ENCODE peak calls at places on chromosomes 3 and 15, in eight cellular contexts. S is brain pericyte; H is stomach; C is GM12865; F is fibroblast of gingiva; K is HS-5; N is activated CD8-positive, alpha-beta memory T cell treated with anti-CD3 and anti-CD28 coated beads, Interleukin-2, amount 50 U/mL, for 4 hours; Y is activated naive CD8-positive, alpha-beta T cell treated with anti-CD3 and anti-CD28 coated beads, Interleukin-2, amount 10 ng/mL, durations not matched to agents 7 days and 5 days. R is an unnamed sample.

GRCh38 chr3:160376681-160377080 is 22.3 kb downstream of the IFT80 start:
- DNase-seq in F (peak), H (no peak), Y (no peak), C (no peak), N (no peak), K (no peak), S (no peak), R (no peak)

GRCh38 chr3:4826237-4827100 is 152.8 kb upstream of the BHLHE40 start:
- DNase-seq in N (no peak), K (no peak), Y (no peak), F (peak), C (no peak), H (peak), S (no peak), R (no peak)

GRCh38 chr15:30030350-30030749 is 52.4 kb upstream of the GOLGA8J start:
- DNase-seq in C (no peak), N (no peak), K (no peak), F (no peak), S (no peak), Y (no peak), H (no peak), R (no peak)

GRCh38 chr3:179706233-179706632 is 53.4 kb downstream of the USP13 start:
- DNase-seq in K (no peak), C (no peak), H (no peak), S (no peak), Y (no peak), N (no peak), F (peak), R (no peak)

GRCh38 chr3:158808697-158809096 is 6.8 kb downstream of the MFSD1 start:
- DNase-seq in K (peak), C (no peak), F (no peak), N (no peak), Y (no peak), H (no peak), S (no peak), R (no peak)

GRCh38 chr3:176916777-176917176 is 280.5 kb downstream of the TBL1XR1 start:
- DNase-seq in H (peak), C (no peak), K (no peak), S (no peak), N (no peak), Y (no peak), F (no peak), R (no peak)

GRCh38 chr3:195356151-195357086 is 85.5 kb upstream of the XXYLT1 start:
- DNase-seq in Y (no peak), F (no peak), S (no peak), C (no peak), K (no peak), H (no peak), N (no peak), R (no peak)

GRCh38 chr15:71136159-71137137 is 21.2 kb downstream of the THSD4 start:
- DNase-seq in S (no peak), F (peak), Y (no peak), N (no peak), K (peak), C (no peak), H (no peak), R (no peak)

GRCh38 chr15:76684002-76684401 is 221.1 kb downstream of the SCAPER start:
- DNase-seq in N (no peak), K (no peak), S (no peak), Y (no peak), F (no peak), H (no peak), C (no peak), R (no peak)

GRCh38 chr15:70234256-70234965 is 136.7 kb upstream of the TLE3 start:
- DNase-seq in S (no peak), K (peak), H (no peak), C (no peak), Y (no peak), F (peak), N (no peak), R (peak)

GRCh38 chr3:50599716-50600118 is 11.9 kb downstream of the CISH start:
- DNase-seq in F (no peak), Y (no peak), C (no peak), S (no peak), H (no peak), N (no peak), K (no peak), R (no peak)

GRCh38 chr3:43348852-43349574 is 62.7 kb downstream of the SNRK start:
- DNase-seq in N (no peak), Y (no peak), K (no peak), C (no peak), S (no peak), F (no peak), H (no peak), R (no peak)

GRCh38 chr3:52723935-52724334 is 18.0 kb downstream of the SPCS1 start:
- DNase-seq in F (no peak), C (no peak), H (no peak), K (no peak), Y (no peak), S (no peak), N (no peak), R (no peak)

GRCh38 chr15:67917037-67917436 is 77.2 kb upstream of the RNU6-1 start:
- DNase-seq in C (no peak), Y (no peak), N (no peak), K (no peak), H (no peak), F (no peak), S (no peak), R (no peak)

GRCh38 chr3:61847784-61848462 is 286.6 kb downstream of the PTPRG start:
- DNase-seq in C (no peak), Y (no peak), F (peak), N (no peak), K (no peak), S (no peak), H (peak), R (no peak)

GRCh38 chr3:170975283-170976189 is 51.0 kb downstream of the SLC2A2 start:
- DNase-seq in S (no peak), K (no peak), N (no peak), H (no peak), F (no peak), C (no peak), Y (no peak), R (no peak)

GRCh38 chr3:46489875-46490274 is 7.9 kb upstream of the RTP3 start:
- DNase-seq in S (no peak), K (no peak), N (no peak), Y (no peak), H (no peak), C (no peak), F (peak), R (no peak)

GRCh38 chr3:64244011-64244942 is 19.0 kb upstream of the PRICKLE2 start:
- DNase-seq in Y (no peak), C (peak), S (no peak), N (no peak), F (no peak), K (no peak), H (no peak), R (no peak)

GRCh38 chr3:15976524-15976923 is 178.7 kb upstream of the ANKRD28 start:
- DNase-seq in C (no peak), Y (no peak), K (no peak), H (no peak), N (no peak), F (no peak), S (no peak), R (no peak)

GRCh38 chr15:82570721-82571519 is 30.7 kb upstream of the RPS17 start:
- DNase-seq in S (no peak), N (no peak), Y (no peak), K (no peak), H (no peak), C (no peak), F (no peak), R (no peak)

GRCh38 chr3:187684880-187685279 is 14.7 kb upstream of the SST start:
- DNase-seq in S (no peak), F (no peak), C (no peak), K (peak), N (no peak), Y (no peak), H (no peak), R (no peak)

GRCh38 chr3:126983276-126983652 is 349 bp downstream of the PLXNA1 start:
- DNase-seq in K (no peak), S (no peak), N (peak), H (no peak), Y (no peak), C (no peak), F (no peak), R (peak)

GRCh38 chr3:159548675-159549335 is 439.8 kb upstream of the IL12A start:
- DNase-seq in S (no peak), K (peak), F (no peak), H (no peak), N (no peak), C (no peak), Y (no peak), R (no peak)

GRCh38 chr3:5891721-5892120 is 704.2 kb downstream of the EDEM1 start:
- DNase-seq in Y (no peak), F (no peak), C (peak), N (no peak), K (no peak), S (no peak), H (no peak), R (no peak)

GRCh38 chr15:100206643-100207042 is 135.1 kb downstream of the ADAMTS17 start:
- DNase-seq in F (no peak), Y (no peak), S (no peak), C (no peak), H (no peak), N (no peak), K (no peak), R (peak)

GRCh38 chr3:196472286-196472685 is 31.3 kb downstream of the RNF168 start:
- DNase-seq in Y (no peak), N (no peak), F (no peak), C (no peak), S (no peak), H (no peak), K (no peak), R (no peak)

GRCh38 chr3:133838296-133838789 is 32.7 kb downstream of the SRPRB start:
- DNase-seq in F (no peak), H (no peak), C (no peak), S (no peak), K (no peak), Y (no peak), N (no peak), R (no peak)

GRCh38 chr3:55203006-55203405 is 275.1 kb upstream of the LRTM1 start:
- DNase-seq in N (no peak), H (no peak), S (no peak), C (no peak), K (peak), F (no peak), Y (no peak), R (no peak)

GRCh38 chr3:107753494-107753893 is 230.7 kb downstream of the BBX start:
- DNase-seq in C (peak), F (peak), Y (no peak), K (peak), H (peak), N (no peak), S (no peak), R (no peak)

GRCh38 chr3:152109038-152109437 is 159.7 kb upstream of the MBNL1 start:
- DNase-seq in Y (no peak), S (no peak), C (no peak), H (no peak), N (no peak), K (no peak), F (no peak), R (no peak)

GRCh38 chr15:44713006-44713966 is 2.0 kb downstream of the B2M start:
- DNase-seq in F (peak), C (peak), H (no peak), Y (no peak), K (no peak), N (no peak), S (no peak), R (no peak)

GRCh38 chr3:73602171-73602570 is 22.6 kb downstream of the PDZRN3 start:
- DNase-seq in K (peak), Y (no peak), S (no peak), F (peak), N (no peak), C (no peak), H (no peak), R (no peak)

GRCh38 chr15:100790786-100791265 is 88.8 kb upstream of the ALDH1A3 start:
- DNase-seq in N (no peak), K (no peak), F (no peak), C (no peak), H (no peak), S (no peak), Y (no peak), R (no peak)

GRCh38 chr15:92395557-92395956 is 1.9 kb downstream of the ST8SIA2 start:
- DNase-seq in C (no peak), F (no peak), N (no peak), H (no peak), Y (no peak), K (no peak), S (no peak), R (no peak)

GRCh38 chr3:56980798-56981390 is 79.6 kb upstream of the SPATA12 start:
- DNase-seq in K (peak), S (no peak), H (peak), F (peak), C (no peak), Y (no peak), N (peak), R (no peak)

GRCh38 chr3:72335458-72336050 is 512.7 kb downstream of the SHQ1 start:
- DNase-seq in Y (no peak), S (no peak), F (no peak), C (no peak), K (no peak), H (no peak), N (no peak), R (peak)

GRCh38 chr3:148791296-148791695 is 36.3 kb upstream of the CPB1 start:
- DNase-seq in H (no peak), C (no peak), S (peak), Y (no peak), F (no peak), N (no peak), K (no peak), R (no peak)

GRCh38 chr3:194727435-194728128 is 41.9 kb downstream of the FAM43A start:
- DNase-seq in K (no peak), H (no peak), F (peak), C (no peak), S (no peak), N (no peak), Y (no peak), R (no peak)

R was measured in spleen.